ENCODE peak calls at places on chromosome 7, in eight cellular contexts. C, Z, U, D, W, I, M and A are unnamed samples.

GRCh38 chr7:88347098-88347497 is 40.4 kb upstream of the STEAP4 start:
- DNase-seq in U (no peak), I (no peak), D (no peak), W (no peak), Z (no peak), C (no peak), M (peak; percentile 44), A (no peak)

GRCh38 chr7:155090647-155091046 is 20.5 kb downstream of the HTR5A start:
- DNase-seq in C (no peak), Z (no peak), I (no peak), W (no peak), M (peak; percentile 27), U (no peak), D (no peak), A (no peak)

GRCh38 chr7:26101471-26102151 is 50.4 kb upstream of the NFE2L3 start:
- DNase-seq in M (no peak), Z (no peak), C (no peak), U (peak; percentile 57), I (peak; percentile 59), W (no peak), D (no peak), A (no peak)

GRCh38 chr7:140680886-140681285 is 8.1 kb downstream of the ADCK2 start:
- DNase-seq in U (no peak), D (no peak), W (no peak), I (no peak), Z (no peak), C (no peak), M (no peak), A (no peak)

GRCh38 chr7:129338450-129338849 is 95.8 kb upstream of the STRIP2 start:
- DNase-seq in U (no peak), D (no peak), W (no peak), I (no peak), C (no peak), Z (no peak), M (no peak), A (no peak)

GRCh38 chr7:143345428-143345900 is 17.0 kb downstream of the FAM131B start:
- DNase-seq in Z (peak; percentile 49), I (peak; percentile 44), D (peak; percentile 19), C (no peak), M (peak; percentile 50), W (no peak), U (no peak), A (peak; percentile 28)

GRCh38 chr7:2471396-2471795 is 4.8 kb downstream of the GRIFIN start:
- DNase-seq in D (peak; percentile 27), I (no peak), Z (peak; percentile 58), C (no peak), W (peak; percentile 45), U (no peak), M (peak; percentile 56), A (peak; percentile 56)

GRCh38 chr7:122092964-122093797 is 50.9 kb downstream of the AASS start:
- DNase-seq in W (peak; percentile 67), U (peak; percentile 61), D (peak; percentile 89), C (peak; percentile 44), M (peak; percentile 80), Z (peak; percentile 85), I (peak; percentile 28), A (peak; percentile 90)

GRCh38 chr7:21753071-21753470 is 192.6 kb downstream of the CDCA7L start:
- DNase-seq in Z (no peak), U (no peak), C (no peak), D (no peak), M (peak; percentile 21), I (no peak), W (no peak), A (no peak)

GRCh38 chr7:12690041-12690878 is 2.8 kb downstream of the ARL4A start:
- DNase-seq in Z (no peak), C (no peak), I (no peak), M (no peak), U (no peak), W (no peak), D (no peak), A (no peak)

GRCh38 chr7:282621-283020 is 7.3 kb upstream of the FOXL3 start:
- DNase-seq in C (no peak), W (no peak), I (no peak), Z (no peak), U (no peak), D (no peak), M (no peak), A (no peak)

GRCh38 chr7:108193593-108194498 is 63.7 kb upstream of the LAMB4 start:
- DNase-seq in W (no peak), Z (no peak), U (no peak), C (no peak), I (no peak), M (no peak), D (no peak), A (no peak)

GRCh38 chr7:93147358-93147757 is 827 bp downstream of the SAMD9L start:
- DNase-seq in Z (peak; percentile 66), I (no peak), W (peak; percentile 26), U (peak; percentile 60), M (peak; percentile 27), D (peak; percentile 67), C (no peak), A (peak; percentile 63)

DNA sequence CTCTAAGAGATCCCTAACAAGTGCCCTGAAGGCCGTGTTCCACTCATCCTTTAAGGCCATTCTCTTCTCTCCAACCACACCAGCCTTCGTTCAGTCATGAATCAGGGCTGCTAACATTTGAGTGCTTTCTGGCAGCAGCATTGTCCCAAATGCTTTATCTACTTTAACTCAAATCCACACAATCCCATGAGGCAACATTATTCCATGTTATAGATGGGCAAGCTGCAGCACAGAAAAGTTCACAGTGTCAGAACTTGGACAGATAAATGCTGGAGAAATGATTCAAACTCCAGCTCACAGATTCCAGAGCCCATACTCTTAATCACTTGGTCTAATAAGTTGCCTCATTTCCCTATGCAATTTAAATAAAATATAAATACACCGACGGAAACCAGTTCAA is 73.5 kb downstream of the MALSU1 start:
- DNase-seq in D (no peak), C (no peak), U (no peak), W (no peak), I (no peak), Z (no peak), M (no peak), A (no peak)
- H3K4me3 ChIP-seq in D (no peak overlapping the region), C (no peak overlapping the region), U (peak overlapping the region; percentile 51), W (no peak overlapping the region), I (no peak overlapping the region), Z (no peak overlapping the region), M (no peak overlapping the region), A (no peak overlapping the region)

DNA sequence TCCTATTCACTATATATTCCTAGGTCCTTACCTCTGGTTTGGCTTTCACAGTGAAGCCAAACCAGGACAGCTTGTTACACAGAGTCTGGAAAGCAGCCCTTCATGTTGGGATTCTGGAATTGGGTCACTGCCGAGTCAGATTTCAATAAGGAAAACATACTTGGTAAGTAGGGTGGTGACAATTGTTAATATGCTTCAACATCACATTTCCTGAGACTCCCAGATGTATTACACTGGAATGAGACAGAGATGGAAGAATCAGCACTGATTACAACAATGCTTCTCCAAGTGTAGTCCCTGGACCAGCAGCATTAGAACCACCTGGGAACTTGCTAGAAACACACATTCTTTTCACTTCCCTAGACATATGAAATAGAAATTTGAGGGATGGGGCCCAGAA is 268.9 kb upstream of the SEMA3C start:
- DNase-seq in C (no peak), W (no peak), D (no peak), U (no peak), I (no peak), Z (no peak), M (no peak), A (no peak)
- TF ChIP-seq CTCF in C (no peak), W (no peak), D (no peak), U (no peak), I (no peak), Z (no peak), M (no peak), A (no peak)

DNA sequence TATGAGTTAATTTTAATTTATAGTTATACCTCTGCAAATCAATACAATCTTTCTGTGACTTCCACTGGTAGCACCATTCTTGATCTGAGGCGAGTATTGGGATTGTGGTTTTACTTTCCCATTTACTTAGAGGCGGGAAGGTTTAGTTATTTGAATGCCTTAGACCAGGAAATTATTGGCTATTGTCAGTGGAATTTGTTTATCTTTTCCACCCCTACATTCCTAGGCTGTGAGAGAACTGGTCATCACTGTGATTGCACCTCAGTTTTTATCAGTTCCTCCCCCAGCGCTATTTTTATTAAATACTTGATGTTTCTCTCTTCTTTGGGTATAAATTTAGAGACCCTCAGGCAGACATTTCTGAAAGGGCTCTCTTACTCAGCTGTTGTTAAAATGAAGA is 29.9 kb downstream of the CDK14 start:
- DNase-seq in C (no peak), U (no peak), M (peak; percentile 47), I (no peak), W (no peak), D (peak; percentile 65), Z (peak; percentile 43), A (peak; percentile 71)
- H3K4me3 ChIP-seq in C (no peak overlapping the region), U (no peak overlapping the region), M (no peak overlapping the region), I (no peak overlapping the region), W (no peak overlapping the region), D (no peak overlapping the region), Z (no peak overlapping the region), A (peak overlapping the region; percentile 43)

GRCh38 chr7:110130669-110131068 is 960.3 kb upstream of the LRRN3 start:
- DNase-seq in M (no peak), Z (peak; percentile 20), W (no peak), C (no peak), I (no peak), D (peak; percentile 3), U (no peak), A (no peak)
- TF ChIP-seq CTCF in M (no peak), Z (peak; percentile 37), W (no peak), C (no peak), I (no peak), D (no peak), U (peak; percentile 25), A (no peak)

DNA sequence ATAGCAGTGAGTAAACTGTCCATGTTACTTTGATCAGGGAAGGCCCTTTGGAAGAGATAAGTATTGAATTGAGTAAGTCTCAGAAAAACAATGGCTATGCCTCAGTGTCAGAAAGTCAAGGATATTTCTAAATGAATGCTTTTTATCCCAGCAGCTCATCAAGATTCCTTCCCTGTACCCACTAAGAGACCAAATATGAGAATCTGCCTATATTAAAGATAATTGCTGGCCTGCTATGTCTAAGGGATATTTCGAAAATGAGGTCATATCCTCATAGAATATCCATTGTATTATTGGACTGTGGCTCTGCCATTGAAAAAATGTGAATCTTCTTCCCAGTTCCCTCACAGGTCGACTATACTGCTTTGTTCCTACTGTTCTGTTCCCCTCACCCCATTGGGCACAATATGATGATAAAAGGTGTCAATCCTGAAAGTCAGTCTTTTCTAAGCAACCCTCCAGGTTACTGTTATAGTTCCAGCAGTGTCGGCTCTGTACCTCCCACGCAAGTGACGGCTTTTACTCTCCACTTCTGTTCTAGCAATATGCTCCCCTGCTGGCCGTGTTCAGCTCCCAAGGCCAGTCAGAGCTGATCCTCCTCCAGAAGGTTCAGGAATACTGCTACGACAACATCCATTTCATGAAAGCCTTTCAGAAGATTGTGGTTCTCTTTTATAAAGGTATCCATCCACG is 51.7 kb downstream of the BZW2 start:
- DNase-seq in W (no peak), C (peak; percentile 59), M (no peak), D (peak; percentile 73), U (no peak), I (no peak), Z (no peak), A (peak; percentile 72)
- H3K4me3 ChIP-seq in W (no peak overlapping the region), C (no peak overlapping the region), M (no peak overlapping the region), D (no peak overlapping the region), U (no peak overlapping the region), I (no peak overlapping the region), Z (no peak overlapping the region), A (no peak overlapping the region)